ENCODE peak calls at places on chromosomes 11 and 22, in four cellular contexts. F is cardiac muscle cell, O is Calu3, Y is PC-3. C is an unnamed sample.

GRCh38 chr22:41636467-41636866 is 15.4 kb downstream of the XRCC6 start:
- DNase-seq in F (peak; percentile 7), O (no peak), Y (peak; percentile 76), C (no peak)

GRCh38 chr11:110939471-110939870 is 227.2 kb upstream of the ARHGAP20 start:
- DNase-seq in F (no peak), O (no peak), Y (no peak), C (no peak)

GRCh38 chr11:93236741-93237675 is 39.2 kb upstream of the SLC36A4 start:
- DNase-seq in F (peak; percentile 58), O (peak; percentile 35), Y (peak; percentile 76), C (peak; percentile 29)

GRCh38 chr11:67177399-67178281 is 58.6 kb downstream of the KDM2A start:
- DNase-seq in F (no peak), O (no peak), Y (no peak), C (no peak)

GRCh38 chr11:71406681-71407080 is 41.5 kb downstream of the DHCR7 start:
- DNase-seq in F (no peak), O (no peak), Y (no peak), C (no peak)

GRCh38 chr11:33344611-33345010 is 87.4 kb downstream of the HIPK3 start:
- DNase-seq in F (peak; percentile 20), O (no peak), Y (peak; percentile 29), C (no peak)

GRCh38 chr11:9982796-9983579 is 311.0 kb downstream of the SBF2 start:
- DNase-seq in F (peak; percentile 71), O (peak; percentile 39), Y (peak; percentile 85), C (no peak)

GRCh38 chr22:20153945-20154344 is 3.1 kb upstream of the CCDC188 start:
- DNase-seq in F (no peak), O (no peak), Y (no peak), C (no peak)

GRCh38 chr11:75513250-75513649 is 12.5 kb downstream of the GDPD5 start:
- DNase-seq in F (peak; percentile 48), O (no peak), Y (peak; percentile 84), C (no peak)

GRCh38 chr22:27212081-27212480 is 554.7 kb downstream of the MIAT start:
- DNase-seq in F (peak; percentile 78), O (no peak), Y (no peak), C (no peak)

GRCh38 chr22:27214691-27215090 is 557.3 kb downstream of the MIAT start:
- DNase-seq in F (no peak), O (no peak), Y (no peak), C (no peak)

GRCh38 chr22:27213291-27213690 is 555.9 kb downstream of the MIAT start:
- DNase-seq in F (peak; percentile 63), O (no peak), Y (no peak), C (no peak)

GRCh38 chr22:27213766-27214581 is 556.6 kb downstream of the MIAT start:
- DNase-seq in F (peak; percentile 96), O (no peak), Y (no peak), C (no peak)

DNA sequence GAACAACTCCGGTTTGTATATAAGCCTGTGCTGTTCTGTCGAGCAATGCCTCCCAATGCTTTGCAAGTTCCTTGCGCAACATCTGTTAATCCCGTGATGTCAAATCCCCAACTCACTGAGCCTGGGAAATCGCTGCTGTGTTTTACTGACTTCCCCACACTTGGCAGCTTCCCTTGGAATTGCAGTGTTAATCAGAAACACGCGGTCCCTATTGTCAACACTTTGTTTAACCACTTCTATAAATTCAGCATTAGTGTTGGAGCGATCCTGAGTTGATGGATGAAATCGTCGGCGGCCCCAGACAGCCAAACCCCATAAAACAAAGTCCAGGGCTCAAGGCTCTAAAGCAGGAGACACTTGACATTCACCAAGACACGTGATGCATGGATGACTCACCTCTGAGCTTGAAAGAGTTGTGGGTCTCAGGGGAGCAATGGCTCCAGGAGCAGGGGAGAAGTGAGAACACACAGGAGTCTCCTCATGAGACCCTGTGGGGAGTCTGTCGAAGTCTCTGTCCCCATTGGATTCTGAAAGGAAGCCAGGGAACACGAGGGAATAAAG is 555.3 kb downstream of the MIAT start:
- DNase-seq in F (peak; percentile 100), O (peak; percentile 19), Y (no peak), C (no peak)
- TF ChIP-seq CTCF in F (no peak), O (no peak), Y (no peak), C (no peak)

GRCh38 chr11:34624069-34624468 is 3.2 kb downstream of the EHF start:
- DNase-seq in F (no peak), O (peak; percentile 71), Y (no peak), C (no peak)
- TF ChIP-seq CTCF in F (no peak), O (no peak), Y (no peak), C (no peak)

GRCh38 chr11:57085604-57086003 is 96.1 kb upstream of the LRRC55 start:
- DNase-seq in F (no peak), O (no peak), Y (peak; percentile 31), C (no peak)
- TF ChIP-seq CTCF in F (peak; percentile 21), O (no peak), Y (peak; percentile 46), C (no peak)

GRCh38 chr22:31399211-31400022 is at the start of gene DRG1:
- DNase-seq in F (peak; percentile 97), O (peak; percentile 97), Y (peak; percentile 93), C (peak; percentile 94)
- TF ChIP-seq CTCF in F (no peak), O (no peak), Y (no peak), C (no peak)

GRCh38 chr11:2868604-2869526 is 16.7 kb downstream of the CDKN1C start:
- DNase-seq in F (no peak), O (no peak), Y (no peak), C (no peak)

GRCh38 chr11:2866178-2866577 is 19.4 kb downstream of the CDKN1C start:
- DNase-seq in F (no peak), O (no peak), Y (no peak), C (no peak)

GRCh38 chr11:2867722-2868548 is 17.6 kb downstream of the CDKN1C start:
- DNase-seq in F (no peak), O (no peak), Y (no peak), C (no peak)

GRCh38 chr11:2864890-2865289 is 20.7 kb downstream of the CDKN1C start:
- DNase-seq in F (no peak), O (no peak), Y (no peak), C (no peak)

DNA sequence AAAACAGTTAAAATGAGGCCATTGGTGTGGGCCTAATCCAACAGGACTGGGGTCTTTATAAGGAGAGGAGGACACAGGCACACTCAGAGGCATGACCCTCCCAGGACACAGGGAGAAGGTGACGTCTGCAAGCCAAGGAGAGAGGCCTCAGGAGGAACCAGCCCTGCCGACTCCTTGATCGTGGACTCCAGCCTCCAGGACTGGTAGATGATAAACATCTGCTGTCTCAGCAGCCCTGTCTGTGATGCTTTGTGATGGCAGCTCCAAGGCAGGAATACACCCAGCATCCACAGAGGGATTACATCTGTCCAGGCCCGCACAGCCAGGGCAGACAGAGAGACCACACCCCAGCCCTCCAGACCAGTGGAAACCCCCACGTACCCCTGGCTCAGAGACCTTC is 18.4 kb downstream of the CDKN1C start:
- DNase-seq in F (no peak), O (no peak), Y (no peak), C (no peak)
- TF ChIP-seq CTCF in F (no peak), O (no peak), Y (no peak), C (no peak)

DNA sequence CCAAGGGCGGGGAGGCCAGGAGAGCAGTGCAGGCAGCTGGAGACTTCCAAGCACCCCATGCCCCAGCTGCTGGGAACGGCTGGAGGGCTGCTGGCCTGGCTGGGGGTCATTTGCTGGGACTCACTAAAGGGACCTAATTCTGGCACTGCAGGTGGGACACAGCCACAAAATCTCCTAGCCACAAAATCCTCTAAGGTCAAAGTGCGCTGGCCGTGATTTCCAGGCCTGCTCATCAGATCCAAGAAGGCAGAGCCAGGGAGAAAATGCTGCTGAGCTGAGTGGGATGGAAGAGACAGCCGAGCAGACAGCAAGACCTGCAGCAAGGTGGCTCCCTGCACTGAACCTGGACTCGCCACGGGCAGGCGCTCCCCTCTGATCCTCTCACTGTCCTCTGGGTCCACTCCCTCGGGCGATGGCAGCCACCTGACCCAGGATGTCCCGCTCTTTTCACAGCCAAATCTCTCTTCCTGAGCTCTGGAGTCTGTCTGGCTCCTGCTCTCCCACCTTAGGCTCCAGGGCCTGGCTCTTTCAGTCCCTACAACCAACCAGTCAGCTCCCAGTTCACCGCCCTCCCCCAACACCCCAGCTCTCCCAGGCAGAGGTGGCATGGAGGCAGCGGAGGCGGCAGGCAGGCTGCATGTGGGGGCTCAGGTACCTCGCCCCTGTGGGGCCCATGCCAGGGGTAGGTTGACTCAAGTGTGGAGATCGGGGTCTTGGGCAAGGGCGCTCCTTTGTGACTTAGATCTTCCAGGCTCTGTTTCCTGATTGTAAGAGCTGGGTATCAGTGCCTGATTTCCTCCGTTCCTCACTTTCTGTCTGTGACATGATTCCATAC is 14.5 kb downstream of the OVOL1 start:
- DNase-seq in F (no peak), O (no peak), Y (no peak), C (no peak)
- TF ChIP-seq CTCF in F (no peak), O (no peak), Y (no peak), C (no peak)

DNA sequence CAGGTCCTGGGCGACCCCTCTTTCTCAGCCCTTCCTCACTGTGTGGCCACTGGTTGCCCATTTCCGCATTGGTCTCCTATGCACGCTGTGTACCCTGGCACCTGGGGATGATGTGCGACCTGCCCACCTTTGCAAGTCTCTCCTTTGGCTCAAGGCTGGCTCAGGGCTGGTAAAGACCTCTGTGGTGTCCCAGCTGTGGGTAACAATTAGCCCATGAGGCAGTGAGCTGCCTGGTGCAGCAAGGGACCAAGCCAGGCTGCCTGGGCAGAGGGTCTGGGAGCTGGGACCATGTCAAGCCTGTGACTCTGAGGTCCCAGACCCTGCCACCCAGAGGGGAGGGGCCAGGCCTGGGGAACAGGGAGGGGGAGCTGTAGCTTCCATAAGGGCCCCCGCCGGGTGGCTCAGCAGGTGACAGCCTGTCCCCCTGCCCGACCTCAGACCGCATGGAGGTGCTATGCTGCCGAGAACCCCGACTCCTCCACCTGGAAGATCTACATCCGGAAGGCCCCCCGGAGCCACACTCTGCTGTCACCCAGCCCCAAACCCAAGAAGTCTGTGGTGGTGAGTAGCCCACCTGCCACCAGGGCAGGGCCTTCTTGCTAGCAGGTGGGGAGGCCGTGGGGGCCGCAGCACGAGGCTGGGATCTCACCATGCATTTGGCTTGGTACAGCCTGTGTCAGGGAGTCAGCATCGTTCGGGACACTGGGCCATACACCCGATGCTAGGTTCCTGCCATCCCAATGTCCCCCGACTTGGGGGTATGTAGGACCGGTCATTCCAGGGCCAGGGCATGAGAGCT is 112.5 kb downstream of the KCNQ1OT1 start:
- DNase-seq in F (no peak), O (no peak), Y (no peak), C (no peak)
- TF ChIP-seq CTCF in F (no peak), O (no peak), Y (no peak), C (no peak)

DNA sequence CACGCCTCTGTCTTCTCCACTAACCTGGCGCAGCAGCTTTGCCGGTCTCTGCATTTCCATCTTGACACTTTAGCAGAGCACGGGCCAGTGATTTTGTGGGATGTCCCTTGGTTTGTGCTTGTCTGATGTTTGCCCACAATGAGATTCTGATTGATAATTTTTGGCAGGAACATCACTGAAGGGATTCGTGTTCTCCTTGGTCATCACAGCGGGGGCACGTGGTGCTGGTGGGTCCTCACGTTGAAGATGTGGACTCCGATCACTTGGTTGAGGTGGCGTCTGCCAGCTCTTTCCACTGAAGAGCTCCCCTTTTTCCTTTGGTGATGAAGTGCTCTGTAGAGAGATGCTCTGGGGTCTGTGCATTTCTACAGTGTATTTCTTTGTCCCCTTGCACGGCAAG is 37.2 kb downstream of the TBC1D22A start:
- DNase-seq in F (no peak), O (no peak), Y (no peak), C (no peak)
- TF ChIP-seq CTCF in F (no peak), O (no peak), Y (no peak), C (no peak)

GRCh38 chr11:8309862-8310261 is 46.2 kb upstream of the LMO1 start:
- DNase-seq in F (no peak), O (peak; percentile 26), Y (peak; percentile 33), C (no peak)
- TF ChIP-seq CTCF in F (no peak), O (no peak), Y (peak; percentile 57), C (no peak)

GRCh38 chr11:109853156-109853776 is 239.9 kb upstream of the ZC3H12C start:
- DNase-seq in F (peak; percentile 90), O (peak; percentile 34), Y (peak; percentile 88), C (peak; percentile 18)
- TF ChIP-seq CTCF in F (peak; percentile 78), O (peak; percentile 23), Y (peak; percentile 94), C (peak; percentile 47)